ENCODE peak calls at places on chromosomes 5 and 9, in five cellular contexts. S, H, J, N and K are unnamed samples.

GRCh38 chr5:67092447-67093023 is 104.1 kb downstream of the CD180 start:
- DNase-seq in S (no peak), N (no peak), H (no peak), J (no peak), K (no peak)

GRCh38 chr5:142844881-142845280 is 74.7 kb downstream of the ARHGAP26 start:
- DNase-seq in J (no peak), S (no peak), H (no peak), N (no peak), K (no peak)

GRCh38 chr5:151151793-151152192 is 5.8 kb downstream of the ANXA6 start:
- DNase-seq in N (no peak), J (no peak), H (no peak), S (peak), K (no peak)

GRCh38 chr9:115035872-115036612 is 81.9 kb downstream of the TNC start:
- DNase-seq in H (no peak), N (no peak), J (no peak), S (peak), K (no peak)

GRCh38 chr5:72065751-72066255 is 41.5 kb upstream of the MAP1B start:
- DNase-seq in S (no peak), N (peak), H (peak), J (no peak), K (peak)

GRCh38 chr5:168600409-168600808 is 21.2 kb upstream of the PANK3 start:
- DNase-seq in N (peak), H (peak), J (peak), S (no peak), K (peak)

GRCh38 chr5:147558826-147559225 is 49.0 kb upstream of the DPYSL3 start:
- DNase-seq in N (peak), J (no peak), S (no peak), H (no peak), K (peak)

GRCh38 chr5:14009575-14009974 is 65.1 kb upstream of the DNAH5 start:
- DNase-seq in S (no peak), H (no peak), J (no peak), N (no peak), K (no peak)

GRCh38 chr9:125409637-125410521 is 148.3 kb downstream of the GAPVD1 start:
- DNase-seq in S (no peak), J (peak), H (peak), N (peak), K (peak)

GRCh38 chr5:61348437-61348836 is 16.4 kb downstream of the ZSWIM6 start:
- DNase-seq in H (no peak), N (no peak), S (no peak), J (no peak), K (no peak)

GRCh38 chr9:122394265-122395242 is 23.7 kb downstream of the PTGS1 start:
- DNase-seq in N (no peak), J (no peak), H (no peak), S (no peak), K (peak)

GRCh38 chr9:36788534-36788933 is 215.8 kb downstream of the MELK start:
- DNase-seq in S (no peak), N (peak), J (no peak), H (no peak), K (peak)

GRCh38 chr9:121281614-121282291 is 13.8 kb downstream of the GSN start:
- DNase-seq in H (no peak), N (no peak), S (no peak), J (peak), K (no peak)

GRCh38 chr5:91305640-91306039 is 77.5 kb downstream of the ARRDC3 start:
- DNase-seq in J (no peak), H (no peak), N (no peak), S (no peak), K (no peak)

GRCh38 chr5:107743357-107744000 is 72.7 kb upstream of the EFNA5 start:
- DNase-seq in H (no peak), J (no peak), S (no peak), N (no peak), K (no peak)

GRCh38 chr9:92607088-92607487 is 62.8 kb downstream of the IPPK start:
- DNase-seq in J (no peak), S (no peak), N (no peak), H (no peak), K (no peak)

GRCh38 chr5:5363045-5363444 is 59.4 kb upstream of the ICE1 start:
- DNase-seq in H (no peak), J (peak), N (no peak), S (no peak), K (no peak)

GRCh38 chr5:137367951-137368350 is 131.2 kb downstream of the SPOCK1 start:
- DNase-seq in H (no peak), J (no peak), N (no peak), S (no peak), K (no peak)

GRCh38 chr5:82885657-82886389 is 191.4 kb downstream of the TMEM167A start:
- DNase-seq in J (no peak), S (peak), N (no peak), H (no peak), K (no peak)

GRCh38 chr5:88876714-88877113 is 6.3 kb downstream of the MEF2C start:
- DNase-seq in S (no peak), N (no peak), H (no peak), J (no peak), K (no peak)

GRCh38 chr5:16759147-16759800 is 142.5 kb upstream of the RETREG1 start:
- DNase-seq in N (no peak), H (no peak), S (peak), J (no peak), K (no peak)

GRCh38 chr9:20209421-20210340 is 412.6 kb downstream of the MLLT3 start:
- DNase-seq in H (no peak), S (peak), N (no peak), J (no peak), K (no peak)

GRCh38 chr5:68344447-68345111 is 129.0 kb downstream of the PIK3R1 start:
- DNase-seq in H (no peak), S (no peak), N (no peak), J (no peak), K (no peak)

GRCh38 chr5:68347549-68347948 is 132.0 kb downstream of the PIK3R1 start:
- DNase-seq in H (no peak), S (no peak), J (no peak), N (no peak), K (no peak)

GRCh38 chr5:68345595-68345994 is 130.0 kb downstream of the PIK3R1 start:
- DNase-seq in S (no peak), J (no peak), N (no peak), H (no peak), K (no peak)

GRCh38 chr5:68343421-68343826 is 127.9 kb downstream of the PIK3R1 start:
- DNase-seq in N (no peak), S (peak), H (no peak), J (no peak), K (no peak)

DNA sequence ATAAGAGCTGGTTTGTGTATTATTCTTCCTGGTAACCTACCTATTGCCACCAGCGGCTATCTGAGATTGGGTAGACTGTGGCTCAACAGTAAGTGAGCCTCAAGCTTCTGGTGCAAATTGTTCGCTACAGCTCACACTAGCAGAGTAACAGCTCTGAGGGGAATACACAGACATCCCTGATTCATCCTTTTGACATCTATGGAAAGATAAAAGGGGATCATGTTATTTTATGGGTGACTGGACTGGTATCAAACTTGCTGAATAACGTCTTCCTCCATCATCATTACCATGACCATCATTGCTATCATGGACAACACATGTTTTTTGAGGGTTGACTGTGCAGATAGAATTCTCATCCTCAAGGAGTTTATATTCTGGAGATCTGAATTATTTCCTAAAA is 129.6 kb downstream of the PIK3R1 start:
- DNase-seq in H (no peak), J (no peak), N (no peak), S (no peak), K (no peak)
- TF ChIP-seq SUZ12 in H (no peak), J (no peak), N (no peak), S (no peak), K (no peak)

GRCh38 chr5:24110019-24110615 is 534.7 kb downstream of the CDH10 start:
- DNase-seq in N (no peak), S (no peak), H (no peak), J (peak), K (peak)
- TF ChIP-seq SUZ12 in N (no peak), S (no peak), H (no peak), J (no peak), K (no peak)

GRCh38 chr9:110015759-110016158 is 192.2 kb downstream of the C9orf152 start:
- DNase-seq in N (no peak), H (no peak), J (no peak), S (no peak), K (no peak)

GRCh38 chr9:110021891-110022290 is 186.1 kb downstream of the C9orf152 start:
- DNase-seq in J (no peak), S (peak), H (no peak), N (no peak), K (no peak)

GRCh38 chr9:110013064-110013463 is 194.9 kb downstream of the C9orf152 start:
- DNase-seq in N (no peak), J (no peak), S (no peak), H (no peak), K (no peak)

DNA sequence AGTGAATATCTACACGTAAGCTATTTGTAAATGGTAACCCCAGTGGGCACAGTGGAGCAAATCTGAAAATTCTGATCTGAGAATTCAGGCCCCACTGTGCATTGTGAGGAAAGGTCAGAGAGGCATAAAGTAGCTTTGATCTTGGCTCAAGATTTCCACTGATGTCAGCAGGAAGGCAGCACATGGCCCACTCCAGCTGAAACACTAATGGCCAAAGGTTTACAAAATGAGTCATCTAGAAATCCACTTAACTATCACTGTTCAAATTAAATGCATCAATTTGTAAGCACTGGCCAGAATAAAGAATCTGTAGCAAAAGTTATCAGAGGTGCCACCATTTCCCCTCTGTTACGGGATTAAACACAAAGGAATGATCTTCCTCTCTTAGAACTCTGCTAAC is 191.6 kb downstream of the C9orf152 start:
- DNase-seq in J (peak), H (no peak), N (no peak), S (no peak), K (no peak)
- TF ChIP-seq SUZ12 in J (no peak), H (no peak), N (no peak), S (no peak), K (no peak)

DNA sequence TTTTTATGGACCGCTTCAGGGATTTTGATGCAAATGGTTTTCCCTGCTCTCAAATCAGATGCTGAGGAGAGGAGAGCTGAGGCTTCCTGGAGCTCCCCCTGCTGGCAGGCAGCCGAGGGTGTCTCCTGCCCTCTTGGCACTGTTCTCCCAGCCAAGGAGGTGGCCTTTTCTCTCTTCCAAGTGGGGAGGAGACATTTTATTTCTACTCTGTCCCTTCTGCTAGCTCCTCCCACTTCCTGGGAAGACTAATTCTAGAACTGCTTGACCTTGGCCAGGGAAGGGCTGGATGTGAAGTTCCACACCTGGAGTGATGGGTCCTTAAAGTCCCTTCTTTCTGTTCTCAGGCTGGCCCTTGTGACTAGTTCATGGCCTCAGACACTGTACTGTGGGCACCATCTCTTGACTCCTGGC is 31.8 kb downstream of the PTPA start:
- DNase-seq in N (peak), J (peak), H (no peak), S (no peak), K (peak)
- TF ChIP-seq SUZ12 in N (no peak), J (no peak), H (no peak), S (no peak), K (no peak)

DNA sequence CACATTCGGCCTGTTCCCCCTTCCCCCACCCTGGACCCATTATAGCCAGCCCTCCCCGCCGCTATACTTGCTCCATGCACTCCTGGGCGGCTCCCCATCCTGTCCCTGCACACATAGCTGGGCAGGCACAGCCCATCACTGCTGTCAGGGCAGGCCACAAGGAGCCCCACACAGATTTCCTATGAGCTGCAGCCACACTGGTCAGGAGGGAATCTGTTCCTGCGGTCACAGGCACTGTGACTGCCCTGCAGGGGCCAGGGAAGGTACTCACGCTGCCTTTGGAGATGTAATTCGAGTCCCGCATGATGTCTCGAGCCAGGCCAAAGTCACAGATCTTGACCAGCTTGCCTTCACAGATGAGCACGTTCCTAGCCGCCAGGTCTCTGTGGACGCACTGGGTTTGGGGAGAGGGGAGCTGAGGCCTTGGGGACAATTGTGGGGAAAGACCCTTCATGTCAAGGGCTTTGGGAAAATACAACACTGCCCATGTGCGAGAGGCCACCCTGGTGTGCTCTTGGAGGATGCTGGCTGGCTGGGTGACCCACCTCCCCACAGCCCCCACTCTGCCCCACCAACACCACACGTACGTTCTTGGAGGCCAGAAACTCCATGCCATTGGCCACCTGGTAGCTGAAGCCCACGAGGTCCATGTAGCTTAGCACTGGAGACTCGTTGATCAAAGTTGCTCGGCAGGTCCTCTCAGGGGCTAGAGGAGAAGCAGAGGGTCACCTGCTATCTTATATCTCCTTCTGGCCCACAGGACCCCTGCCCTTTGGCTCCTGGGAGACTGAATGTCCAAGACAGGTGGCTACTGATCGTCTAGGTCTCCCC is 34.5 kb upstream of the CSF1R start:
- DNase-seq in N (no peak), S (no peak), J (no peak), H (no peak), K (no peak)
- TF ChIP-seq SUZ12 in N (no peak), S (no peak), J (no peak), H (no peak), K (no peak)

GRCh38 chr5:1382248-1382700 is 37.4 kb upstream of the CLPTM1L start:
- DNase-seq in N (no peak), J (no peak), S (no peak), H (no peak), K (no peak)

GRCh38 chr5:1378866-1379659 is 34.2 kb upstream of the CLPTM1L start:
- DNase-seq in N (no peak), H (no peak), J (no peak), S (no peak), K (no peak)

GRCh38 chr5:1381370-1382247 is 36.7 kb upstream of the CLPTM1L start:
- DNase-seq in J (no peak), H (no peak), N (no peak), S (no peak), K (no peak)

GRCh38 chr5:1380011-1380817 is 35.3 kb upstream of the CLPTM1L start:
- DNase-seq in H (no peak), N (peak), J (peak), S (no peak), K (peak)

DNA sequence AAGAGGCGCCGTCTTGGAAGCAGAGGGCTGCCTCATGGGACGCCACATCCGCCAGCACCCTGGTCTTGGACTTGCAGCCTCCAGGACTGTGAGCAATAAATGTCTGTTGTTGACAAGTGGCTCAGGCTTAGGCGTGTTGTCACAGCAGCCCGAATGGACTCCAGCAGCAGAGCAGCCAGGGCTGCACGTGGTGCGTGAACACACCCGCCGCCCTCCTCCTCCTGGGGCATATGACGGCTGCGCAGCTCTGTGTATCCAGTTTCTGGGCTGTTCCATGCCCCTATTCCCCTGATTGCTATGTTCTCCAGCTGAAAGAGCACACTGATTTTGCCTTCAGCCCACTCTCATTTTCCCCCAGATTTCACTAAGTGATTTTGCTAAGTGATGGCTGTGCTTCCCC is 36.0 kb upstream of the CLPTM1L start:
- DNase-seq in H (no peak), S (no peak), J (no peak), N (no peak), K (no peak)
- TF ChIP-seq SUZ12 in H (no peak), S (no peak), J (no peak), N (no peak), K (no peak)

GRCh38 chr9:95780751-95781150 is 94.7 kb upstream of the ERCC6L2 start:
- DNase-seq in H (no peak), N (peak), J (no peak), S (no peak), K (no peak)

GRCh38 chr9:95785209-95785608 is 90.3 kb upstream of the ERCC6L2 start:
- DNase-seq in N (peak), H (no peak), S (no peak), J (no peak), K (no peak)

GRCh38 chr9:95780121-95780520 is 95.4 kb upstream of the ERCC6L2 start:
- DNase-seq in S (no peak), J (no peak), N (peak), H (no peak), K (no peak)

GRCh38 chr9:95784318-95784717 is 91.2 kb upstream of the ERCC6L2 start:
- DNase-seq in J (no peak), N (no peak), H (no peak), S (no peak), K (no peak)

GRCh38 chr9:95783426-95783975 is 92.0 kb upstream of the ERCC6L2 start:
- DNase-seq in H (no peak), J (peak), S (no peak), N (peak), K (no peak)
- TF ChIP-seq SUZ12 in H (no peak), J (no peak), S (no peak), N (no peak), K (no peak)

DNA sequence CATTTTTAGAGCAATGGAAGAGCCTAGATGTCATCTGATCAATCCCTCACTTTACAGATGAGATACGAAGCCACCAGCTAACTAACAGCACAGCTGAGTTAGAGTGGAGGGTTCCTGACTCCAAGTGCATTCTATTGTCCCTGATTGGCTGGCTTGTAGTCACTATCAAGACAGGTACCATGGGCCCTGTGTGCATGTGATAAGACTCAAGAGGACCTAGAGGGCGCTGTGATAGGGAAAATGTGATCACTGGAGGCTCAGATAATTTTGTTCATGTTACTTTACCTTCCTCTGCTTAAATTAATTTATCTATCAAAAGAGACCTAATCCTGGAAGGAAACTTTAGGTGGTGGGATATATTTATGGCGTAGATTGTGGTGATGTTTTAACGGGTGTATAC is 19.5 kb upstream of the SNAPC3 start:
- DNase-seq in N (no peak), H (peak), J (peak), S (no peak), K (peak)
- TF ChIP-seq SUZ12 in N (no peak), H (no peak), J (no peak), S (no peak), K (no peak)

GRCh38 chr5:64939772-64940510 is 171.2 kb downstream of the CWC27 start:
- DNase-seq in S (no peak), J (peak), H (peak), N (peak), K (peak)
- TF ChIP-seq SUZ12 in S (no peak), J (no peak), H (no peak), N (no peak), K (no peak)

DNA sequence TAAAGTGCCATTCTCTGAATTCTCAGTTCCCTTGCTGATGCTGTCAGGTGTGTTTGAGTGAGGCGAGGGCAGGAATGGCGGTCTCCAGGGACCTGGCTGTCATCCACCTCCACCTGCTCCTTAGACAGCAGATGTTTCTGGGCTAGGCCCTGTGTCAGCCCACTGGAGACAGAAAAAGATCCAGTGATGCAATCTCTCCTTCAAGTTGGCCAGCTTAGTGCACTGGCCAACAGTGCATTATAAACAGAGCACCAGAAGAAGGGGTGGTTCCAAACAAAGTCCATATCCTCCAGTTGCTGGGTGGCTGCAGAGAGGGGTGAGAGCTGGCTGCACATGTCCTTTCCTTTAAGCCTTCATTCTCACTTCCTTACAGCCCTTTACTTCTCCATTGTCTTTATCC is 26.5 kb downstream of the NANS start:
- DNase-seq in J (no peak), H (no peak), N (no peak), S (no peak), K (no peak)
- TF ChIP-seq SUZ12 in J (no peak), H (no peak), N (no peak), S (no peak), K (no peak)